ENCODE peak calls at places on chromosomes 1 and 21, in ten cellular contexts. W, F, B, Z, R, S, L, D, M and G are unnamed samples.

GRCh38 chr1:234887026-234887910 is 241.4 kb downstream of the TOMM20 start:
- DNase-seq in W (peak; percentile 71), F (no peak), B (no peak), Z (no peak), R (no peak), S (peak; percentile 21), L (no peak), D (no peak), M (no peak), G (no peak)

GRCh38 chr1:38835230-38835827 is 24.2 kb downstream of the RRAGC start:
- DNase-seq in W (no peak), F (peak; percentile 92), B (peak; percentile 51), Z (peak; percentile 69), R (peak; percentile 88), S (peak; percentile 86), L (no peak), D (peak; percentile 74), M (peak; percentile 45), G (peak; percentile 77)

GRCh38 chr21:34544032-34544496 is 32.1 kb upstream of the KCNE1 start:
- DNase-seq in W (no peak), F (peak; percentile 87), B (peak; percentile 43), Z (peak; percentile 83), R (peak; percentile 72), S (peak; percentile 80), L (no peak), D (peak; percentile 64), M (no peak), G (no peak)

GRCh38 chr1:172837816-172838680 is 179.1 kb downstream of the FASLG start:
- DNase-seq in W (no peak), F (no peak), B (peak; percentile 81), Z (no peak), R (no peak), S (peak; percentile 77), L (no peak), D (no peak), M (no peak), G (no peak)

GRCh38 chr1:246987083-246987690 is 20.7 kb downstream of the ZNF695 start:
- DNase-seq in W (no peak), F (no peak), B (no peak), Z (no peak), R (peak; percentile 4), S (no peak), L (no peak), D (no peak), M (no peak), G (no peak)

GRCh38 chr1:171802207-171802606 is 20.7 kb downstream of the METTL13 start:
- DNase-seq in W (no peak), F (no peak), B (no peak), Z (no peak), R (no peak), S (no peak), L (no peak), D (no peak), M (no peak), G (no peak)

GRCh38 chr1:15820478-15820877 is 13.0 kb upstream of the UQCRHL start:
- DNase-seq in W (no peak), F (no peak), B (no peak), Z (no peak), R (no peak), S (peak; percentile 29), L (no peak), D (no peak), M (no peak), G (no peak)

GRCh38 chr1:23150742-23151141 is 17.9 kb downstream of the LUZP1 start:
- DNase-seq in W (no peak), F (no peak), B (no peak), Z (no peak), R (no peak), S (no peak), L (no peak), D (no peak), M (no peak), G (no peak)

GRCh38 chr1:158087320-158087927 is 93.3 kb upstream of the CD1D start:
- DNase-seq in W (no peak), F (peak; percentile 81), B (no peak), Z (peak; percentile 85), R (peak; percentile 73), S (peak; percentile 70), L (peak; percentile 7), D (peak; percentile 83), M (no peak), G (peak; percentile 54)

GRCh38 chr1:181344091-181344490 is 139.2 kb upstream of the CACNA1E start:
- DNase-seq in W (no peak), F (no peak), B (no peak), Z (no peak), R (no peak), S (no peak), L (no peak), D (no peak), M (no peak), G (no peak)

GRCh38 chr1:55426619-55427018 is 211.5 kb upstream of the USP24 start:
- DNase-seq in W (no peak), F (no peak), B (no peak), Z (no peak), R (no peak), S (peak; percentile 31), L (no peak), D (no peak), M (no peak), G (no peak)

GRCh38 chr1:153546371-153546770 is 765 bp upstream of the S100A4 start:
- DNase-seq in W (no peak), F (no peak), B (no peak), Z (no peak), R (no peak), S (no peak), L (no peak), D (no peak), M (no peak), G (no peak)

GRCh38 chr1:245337829-245338484 is 183.2 kb downstream of the KIF26B start:
- DNase-seq in W (no peak), F (peak; percentile 88), B (no peak), Z (no peak), R (peak; percentile 42), S (no peak), L (no peak), D (no peak), M (no peak), G (no peak)

GRCh38 chr21:22855581-22855980 is 1857.4 kb downstream of the NCAM2 start:
- DNase-seq in W (no peak), F (no peak), B (no peak), Z (no peak), R (no peak), S (peak; percentile 4), L (no peak), D (no peak), M (no peak), G (peak; percentile 25)

GRCh38 chr1:34709547-34709946 is 45.3 kb upstream of the GJB5 start:
- DNase-seq in W (no peak), F (peak; percentile 6), B (no peak), Z (no peak), R (peak; percentile 6), S (no peak), L (no peak), D (no peak), M (no peak), G (no peak)